ENCODE peak calls at places on chromosomes 11 and 22, in six cellular contexts. O, G, Z, A, P and F are unnamed samples. For H3K4me1 and H3K36me3, the result is how much of the 10 kb centered on the place peaks cover.

GRCh38 chr11:20596629-20597129 is 2.7 kb upstream of the SLC6A5 start:
- DNase-seq in O (no peak), G (no peak), Z (no peak), A (no peak), P (peak), F (no peak)

GRCh38 chr11:75267171-75267970 is 26.8 kb downstream of the TPBGL start:
- DNase-seq in O (peak), G (no peak), Z (peak), A (no peak), P (no peak), F (no peak)

GRCh38 chr11:131859811-131860210 is 489.4 kb downstream of the NTM start:
- DNase-seq in O (no peak), G (no peak), Z (no peak), A (no peak), P (no peak), F (no peak)

GRCh38 chr11:68632802-68633201 is 51.5 kb upstream of the GAL start:
- DNase-seq in O (no peak), G (no peak), Z (peak), A (no peak), P (peak), F (peak)

GRCh38 chr22:17366830-17367229 is 2.4 kb upstream of the CECR2 start:
- DNase-seq in O (peak), G (no peak), Z (no peak), A (no peak), P (peak), F (no peak)

GRCh38 chr22:36486619-36487384 is 5.4 kb upstream of the TXN2 start:
- DNase-seq in O (no peak), G (peak), Z (peak), A (no peak), P (peak), F (peak)

GRCh38 chr11:60307507-60308195 is 19.4 kb upstream of the MS4A6E start:
- DNase-seq in O (no peak), G (no peak), Z (no peak), A (no peak), P (no peak), F (no peak)

GRCh38 chr11:19460718-19461405 is 220.1 kb upstream of the E2F8 start:
- DNase-seq in O (no peak), G (no peak), Z (no peak), A (no peak), P (no peak), F (no peak)

GRCh38 chr11:12882670-12883069 is 126.4 kb upstream of the RASSF10 start:
- DNase-seq in O (no peak), G (no peak), Z (no peak), A (no peak), P (no peak), F (no peak)

GRCh38 chr11:4881860-4882500 is at the start of gene OR51T1:
- DNase-seq in O (no peak), G (no peak), Z (no peak), A (no peak), P (no peak), F (no peak)

GRCh38 chr11:23284626-23285025 is 424.4 kb upstream of the CCDC179 start:
- DNase-seq in O (no peak), G (no peak), Z (no peak), A (no peak), P (no peak), F (no peak)

GRCh38 chr22:19238900-19239299 is 52.6 kb downstream of the CLTCL1 start:
- DNase-seq in O (no peak), G (no peak), Z (no peak), A (no peak), P (no peak), F (no peak)

DNA sequence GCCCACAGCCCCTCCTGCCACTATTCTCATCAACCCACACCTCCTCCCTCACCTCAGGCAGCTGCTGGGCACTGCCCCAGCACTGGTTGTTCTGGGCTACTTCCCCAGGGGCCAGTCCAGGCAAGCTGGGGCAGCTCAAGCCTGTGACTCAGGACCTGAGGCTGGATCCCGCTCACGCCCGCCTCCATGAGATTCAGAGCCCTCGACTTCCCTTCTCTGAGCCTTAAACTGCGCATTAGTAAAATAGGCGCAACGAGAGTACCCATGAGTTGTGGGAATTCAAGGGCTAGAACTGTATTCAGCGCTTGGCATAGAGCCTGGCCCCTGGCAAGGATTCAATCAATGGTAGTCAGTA is 833 bp upstream of the CD82 start:
- DNase-seq in O (peak), G (no peak), Z (peak), A (peak), P (no peak), F (no peak)
- H3K4me1 ChIP-seq in O (under half), G (under half), Z (under half), A (under half), P (under half), F (under half)

DNA sequence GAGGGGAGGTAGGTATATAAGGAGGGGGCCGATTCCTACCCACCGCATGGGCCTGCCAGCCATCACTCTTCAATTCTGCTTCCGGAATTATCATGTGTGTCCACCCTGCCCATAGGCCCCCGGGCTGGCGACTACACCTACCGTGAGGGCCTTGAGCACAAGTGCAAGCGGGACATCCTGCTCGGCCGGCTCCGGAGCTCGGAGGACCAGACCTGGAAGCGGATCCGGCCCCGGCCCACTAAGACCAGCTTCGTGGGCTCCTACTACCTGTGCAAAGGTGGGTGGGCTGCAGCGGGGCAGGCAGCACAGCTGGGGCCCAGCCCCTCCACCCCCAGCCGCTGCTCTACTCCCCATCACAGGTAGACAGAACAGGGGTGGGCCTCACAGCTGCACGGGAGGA is 38.4 kb upstream of the TEF start:
- DNase-seq in O (no peak), G (no peak), Z (no peak), A (no peak), P (no peak), F (no peak)
- H3K36me3 ChIP-seq in O (under half), G (under half), Z (under half), A (under half), P (under half), F (under half)

GRCh38 chr22:27792452-27793165 is 8.9 kb downstream of the MN1 start:
- DNase-seq in O (no peak), G (no peak), Z (no peak), A (no peak), P (no peak), F (no peak)

GRCh38 chr22:27791494-27792241 is 9.9 kb downstream of the MN1 start:
- DNase-seq in O (no peak), G (no peak), Z (no peak), A (no peak), P (no peak), F (no peak)

GRCh38 chr22:27795053-27795452 is 6.5 kb downstream of the MN1 start:
- DNase-seq in O (no peak), G (no peak), Z (no peak), A (no peak), P (peak), F (no peak)

GRCh38 chr22:27796118-27796517 is 5.4 kb downstream of the MN1 start:
- DNase-seq in O (no peak), G (no peak), Z (no peak), A (no peak), P (no peak), F (no peak)

DNA sequence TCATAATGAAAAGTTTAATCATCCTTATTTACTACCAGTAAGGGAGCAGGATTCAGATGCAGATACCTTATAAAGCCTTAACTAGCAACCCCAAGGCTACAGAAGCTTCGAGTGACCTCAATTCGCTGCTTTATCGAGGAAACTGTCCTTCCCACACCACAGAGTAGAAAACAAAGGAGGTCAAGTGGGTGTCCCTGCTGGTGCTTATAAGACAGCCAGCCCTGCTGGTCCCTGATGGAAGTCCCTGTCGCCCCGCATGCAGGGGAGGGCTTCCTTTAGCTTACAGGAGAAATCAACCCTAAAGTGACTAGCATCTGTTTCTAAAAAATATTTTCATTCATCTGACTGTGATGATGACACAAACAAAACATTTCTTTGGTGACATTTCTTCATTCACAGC is 7.3 kb downstream of the MN1 start:
- DNase-seq in O (no peak), G (no peak), Z (no peak), A (no peak), P (peak), F (no peak)
- H3K4me3 ChIP-seq in O (no peak), G (no peak), Z (no peak), A (no peak), P (peak), F (no peak)

DNA sequence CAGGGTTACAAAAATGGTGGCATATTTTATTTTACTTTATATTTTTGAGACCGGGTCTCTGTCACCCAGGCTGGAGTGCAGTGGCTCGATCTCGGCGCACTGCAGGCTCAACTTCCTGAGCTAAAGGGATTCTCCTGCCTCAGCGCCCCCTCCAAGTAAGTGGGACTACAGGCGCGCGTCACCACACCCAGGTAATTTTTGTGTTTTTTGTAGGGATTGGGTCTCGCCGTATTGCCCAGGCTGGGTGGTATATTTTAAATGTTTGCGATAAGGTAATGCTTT is 652 bp upstream of the FOSL1 start:
- DNase-seq in O (no peak), G (no peak), Z (no peak), A (no peak), P (no peak), F (no peak)
- H3K4me1 ChIP-seq in O (under half), G (under half), Z (under half), A (under half), P (under half), F (under half)

GRCh38 chr11:113697798-113698407 is 8.2 kb downstream of the TMPRSS5 start:
- DNase-seq in O (no peak), G (no peak), Z (no peak), A (no peak), P (no peak), F (no peak)
- H3K36me3 ChIP-seq in O (under half), G (under half), Z (under half), A (under half), P (under half), F (under half)

GRCh38 chr22:23801238-23801821 is 14.6 kb downstream of the SMARCB1 start:
- DNase-seq in O (no peak), G (no peak), Z (no peak), A (peak), P (no peak), F (no peak)
- H3K4me3 ChIP-seq in O (no peak), G (no peak), Z (no peak), A (no peak), P (no peak), F (no peak)